ENCODE peak calls at places on chromosome 7, in four cellular contexts. One of them, this sample, is unnamed.

GRCh38 chr7:124667312-124667711 is 98.3 kb downstream of the GPR37 start:
- DNase-seq in GM12878: no peak
- DNase-seq in H1: no peak
- DNase-seq in K562: no peak
- DNase-seq in this sample: no peak

GRCh38 chr7:727104-727805 is at the start of gene PRKAR1B:
- DNase-seq in H1: peak; percentile 62
- DNase-seq in K562: peak; percentile 75
- DNase-seq in GM12878: no peak
- DNase-seq in this sample: no peak

GRCh38 chr7:90736968-90737939 is 141.1 kb downstream of the CDK14 start:
- DNase-seq in GM12878: peak; percentile 86
- DNase-seq in H1: no peak
- DNase-seq in K562: no peak
- DNase-seq in this sample: no peak

GRCh38 chr7:98354052-98354451 is 46.8 kb downstream of the BAIAP2L1 start:
- DNase-seq in GM12878: no peak
- DNase-seq in K562: no peak
- DNase-seq in H1: no peak
- DNase-seq in this sample: no peak

GRCh38 chr7:96200740-96201139 is 121.2 kb downstream of the SLC25A13 start:
- DNase-seq in K562: no peak
- DNase-seq in GM12878: no peak
- DNase-seq in H1: no peak
- DNase-seq in this sample: no peak

GRCh38 chr7:102287082-102287464 is 405 bp downstream of the SH2B2 start:
- DNase-seq in H1: no peak
- DNase-seq in GM12878: no peak
- DNase-seq in K562: no peak
- DNase-seq in this sample: no peak

GRCh38 chr7:131843862-131844261 is 287.4 kb upstream of the PODXL start:
- DNase-seq in GM12878: no peak
- DNase-seq in K562: no peak
- DNase-seq in H1: no peak
- DNase-seq in this sample: no peak

GRCh38 chr7:155373359-155374273 is 75.9 kb downstream of the INSIG1 start:
- DNase-seq in H1: peak; percentile 71
- DNase-seq in GM12878: no peak
- DNase-seq in K562: no peak
- DNase-seq in this sample: no peak

GRCh38 chr7:43727003-43727402 is 2.3 kb downstream of the COA1 start:
- DNase-seq in H1: no peak
- DNase-seq in K562: no peak
- DNase-seq in GM12878: no peak
- DNase-seq in this sample: no peak

GRCh38 chr7:43726466-43726865 is 2.9 kb downstream of the COA1 start:
- DNase-seq in K562: no peak
- DNase-seq in H1: no peak
- DNase-seq in GM12878: no peak
- DNase-seq in this sample: no peak

GRCh38 chr7:43725251-43725650 is 4.1 kb downstream of the COA1 start:
- DNase-seq in H1: no peak
- DNase-seq in GM12878: no peak
- DNase-seq in K562: no peak
- DNase-seq in this sample: no peak

GRCh38 chr7:43729214-43729923 is at the start of gene COA1:
- DNase-seq in K562: peak; percentile 85
- DNase-seq in H1: peak; percentile 76
- DNase-seq in GM12878: peak; percentile 68
- DNase-seq in this sample: peak; percentile 82

GRCh38 chr7:43727494-43727893 is 1.8 kb downstream of the COA1 start:
- DNase-seq in K562: no peak
- DNase-seq in H1: no peak
- DNase-seq in GM12878: no peak
- DNase-seq in this sample: no peak
- TF ChIP-seq HDAC6 in K562: no peak
- TF ChIP-seq HDAC6 in H1: no peak
- TF ChIP-seq HDAC6 in GM12878: no peak
- TF ChIP-seq HDAC6 in this sample: no peak

GRCh38 chr7:143372070-143372469 is 9.1 kb upstream of the ZYX start:
- DNase-seq in GM12878: no peak
- DNase-seq in H1: no peak
- DNase-seq in K562: no peak
- DNase-seq in this sample: no peak

GRCh38 chr7:143374556-143374955 is 6.6 kb upstream of the ZYX start:
- DNase-seq in K562: no peak
- DNase-seq in GM12878: no peak
- DNase-seq in H1: no peak
- DNase-seq in this sample: no peak

GRCh38 chr7:143376396-143376795 is 4.7 kb upstream of the ZYX start:
- DNase-seq in H1: no peak
- DNase-seq in GM12878: no peak
- DNase-seq in K562: no peak
- DNase-seq in this sample: no peak

GRCh38 chr7:143373255-143373794 is 7.8 kb upstream of the ZYX start:
- DNase-seq in H1: no peak
- DNase-seq in K562: no peak
- DNase-seq in GM12878: no peak
- DNase-seq in this sample: no peak

GRCh38 chr7:143375298-143376034 is 5.7 kb upstream of the ZYX start:
- DNase-seq in H1: no peak
- DNase-seq in K562: no peak
- DNase-seq in GM12878: no peak
- DNase-seq in this sample: no peak
- TF ChIP-seq HDAC6 in H1: no peak
- TF ChIP-seq HDAC6 in K562: no peak
- TF ChIP-seq HDAC6 in GM12878: no peak
- TF ChIP-seq HDAC6 in this sample: no peak

GRCh38 chr7:30155481-30155880 is 20.7 kb downstream of the MTURN start:
- DNase-seq in H1: no peak
- DNase-seq in GM12878: no peak
- DNase-seq in K562: no peak
- DNase-seq in this sample: no peak
- TF ChIP-seq HDAC6 in H1: no peak
- TF ChIP-seq HDAC6 in GM12878: no peak
- TF ChIP-seq HDAC6 in K562: no peak
- TF ChIP-seq HDAC6 in this sample: no peak

GRCh38 chr7:33794959-33795358 is 110.4 kb upstream of the BMPER start:
- DNase-seq in K562: no peak
- DNase-seq in GM12878: no peak
- DNase-seq in H1: no peak
- DNase-seq in this sample: no peak

GRCh38 chr7:33794419-33794818 is 110.9 kb upstream of the BMPER start:
- DNase-seq in GM12878: no peak
- DNase-seq in H1: no peak
- DNase-seq in K562: no peak
- DNase-seq in this sample: no peak

GRCh38 chr7:33796538-33796937 is 108.8 kb upstream of the BMPER start:
- DNase-seq in GM12878: no peak
- DNase-seq in K562: no peak
- DNase-seq in H1: no peak
- DNase-seq in this sample: no peak

GRCh38 chr7:33799766-33800165 is 105.6 kb upstream of the BMPER start:
- DNase-seq in K562: no peak
- DNase-seq in GM12878: no peak
- DNase-seq in H1: no peak
- DNase-seq in this sample: no peak

GRCh38 chr7:33798671-33799325 is 106.5 kb upstream of the BMPER start:
- DNase-seq in H1: no peak
- DNase-seq in GM12878: no peak
- DNase-seq in K562: no peak
- DNase-seq in this sample: no peak
- TF ChIP-seq HDAC6 in H1: no peak
- TF ChIP-seq HDAC6 in GM12878: no peak
- TF ChIP-seq HDAC6 in K562: no peak
- TF ChIP-seq HDAC6 in this sample: no peak

GRCh38 chr7:86320886-86321285 is 322.8 kb upstream of the GRM3 start:
- DNase-seq in K562: no peak
- DNase-seq in H1: no peak
- DNase-seq in GM12878: no peak
- DNase-seq in this sample: no peak

GRCh38 chr7:86328801-86329433 is 314.8 kb upstream of the GRM3 start:
- DNase-seq in GM12878: no peak
- DNase-seq in K562: no peak
- DNase-seq in H1: no peak
- DNase-seq in this sample: no peak

DNA sequence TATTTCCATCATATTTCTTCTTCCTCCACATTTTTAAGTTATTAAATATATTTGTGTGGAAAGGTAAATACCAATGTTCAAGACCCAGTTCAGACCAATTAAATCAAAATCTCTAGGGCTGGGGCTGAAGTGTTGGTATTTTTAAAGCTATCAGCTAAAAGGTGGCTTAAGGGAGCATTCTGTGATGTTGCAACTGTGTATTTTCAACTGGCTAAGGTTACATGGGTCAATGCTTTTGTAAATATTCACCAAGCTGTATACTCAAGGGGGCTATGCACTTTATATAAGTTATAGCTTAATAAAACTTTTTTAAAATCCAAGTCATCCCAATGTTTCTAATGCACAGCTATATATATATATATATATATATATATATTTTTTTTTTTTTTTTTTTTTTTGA is 316.9 kb upstream of the GRM3 start:
- DNase-seq in H1: no peak
- DNase-seq in GM12878: no peak
- DNase-seq in K562: no peak
- DNase-seq in this sample: no peak
- TF ChIP-seq HDAC6 in H1: no peak
- TF ChIP-seq HDAC6 in GM12878: no peak
- TF ChIP-seq HDAC6 in K562: no peak
- TF ChIP-seq HDAC6 in this sample: no peak

DNA sequence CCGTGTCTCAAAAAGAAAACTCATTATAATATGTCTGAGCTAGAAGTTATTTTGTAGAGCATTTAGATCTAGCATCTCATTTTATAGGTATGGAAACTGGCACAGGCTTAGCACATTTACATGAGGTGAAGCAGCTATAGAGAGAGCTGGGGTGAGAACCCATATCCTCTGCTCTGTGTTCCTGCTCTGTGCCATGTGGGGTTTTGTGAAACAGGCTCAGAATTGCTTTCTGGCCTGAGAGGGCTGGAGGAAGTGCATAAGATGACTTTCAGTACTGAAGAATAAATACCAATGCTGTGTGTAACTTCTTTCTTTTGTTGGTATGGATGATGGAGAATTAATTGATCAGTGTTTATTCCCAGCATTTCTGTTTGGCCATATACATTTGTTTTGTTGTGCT is 159.1 kb downstream of the LRRC4 start:
- DNase-seq in K562: no peak
- DNase-seq in GM12878: no peak
- DNase-seq in H1: no peak
- DNase-seq in this sample: no peak
- TF ChIP-seq HDAC6 in K562: no peak
- TF ChIP-seq HDAC6 in GM12878: no peak
- TF ChIP-seq HDAC6 in H1: no peak
- TF ChIP-seq HDAC6 in this sample: no peak